ENCODE peak calls at places on chromosomes 7 and 10, in four cellular contexts. One of them, this sample, is unnamed.

GRCh38 chr7:35259555-35259954 is 5.7 kb upstream of the TBX20 start:
- DNase-seq in iris pigment epithelial cell: no peak
- DNase-seq in GM13977: no peak
- DNase-seq in body of pancreas: no peak
- DNase-seq in this sample: no peak

GRCh38 chr10:59268460-59268859 is 92.0 kb downstream of the PHYHIPL start:
- DNase-seq in iris pigment epithelial cell: no peak
- DNase-seq in GM13977: no peak
- DNase-seq in body of pancreas: no peak
- DNase-seq in this sample: no peak

GRCh38 chr7:68146970-68147369 is 1150.3 kb downstream of the TYW1 start:
- DNase-seq in iris pigment epithelial cell: no peak
- DNase-seq in GM13977: no peak
- DNase-seq in body of pancreas: no peak
- DNase-seq in this sample: no peak

GRCh38 chr10:21525367-21526183 is at the start of gene SKIDA1:
- DNase-seq in iris pigment epithelial cell: peak
- DNase-seq in GM13977: peak
- DNase-seq in body of pancreas: peak
- DNase-seq in this sample: peak

GRCh38 chr7:21443149-21443841 is 15.4 kb downstream of the SP4 start:
- DNase-seq in iris pigment epithelial cell: no peak
- DNase-seq in GM13977: no peak
- DNase-seq in body of pancreas: no peak
- DNase-seq in this sample: no peak

GRCh38 chr10:119024882-119025281 is 4.6 kb upstream of the NANOS1 start:
- DNase-seq in iris pigment epithelial cell: no peak
- DNase-seq in GM13977: no peak
- DNase-seq in body of pancreas: no peak
- DNase-seq in this sample: peak

GRCh38 chr10:97589479-97589878 is at the start of gene C10orf62:
- DNase-seq in iris pigment epithelial cell: no peak
- DNase-seq in GM13977: no peak
- DNase-seq in body of pancreas: no peak
- DNase-seq in this sample: peak

GRCh38 chr7:71775648-71776047 is 636.5 kb downstream of the CALN1 start:
- DNase-seq in iris pigment epithelial cell: peak
- DNase-seq in GM13977: no peak
- DNase-seq in body of pancreas: no peak
- DNase-seq in this sample: no peak

GRCh38 chr10:78350286-78350685 is 316.6 kb downstream of the RPS24 start:
- DNase-seq in iris pigment epithelial cell: no peak
- DNase-seq in GM13977: no peak
- DNase-seq in body of pancreas: no peak
- DNase-seq in this sample: no peak

GRCh38 chr10:17504547-17505245 is 50.3 kb upstream of the ST8SIA6 start:
- DNase-seq in iris pigment epithelial cell: peak
- DNase-seq in GM13977: no peak
- DNase-seq in body of pancreas: no peak
- DNase-seq in this sample: no peak

GRCh38 chr7:63070696-63071095 is 928.0 kb upstream of the ZNF722 start:
- DNase-seq in iris pigment epithelial cell: no peak
- DNase-seq in GM13977: no peak
- DNase-seq in body of pancreas: no peak
- DNase-seq in this sample: no peak

GRCh38 chr7:2013381-2014311 is 219.1 kb downstream of the MAD1L1 start:
- DNase-seq in iris pigment epithelial cell: no peak
- DNase-seq in GM13977: no peak
- DNase-seq in body of pancreas: no peak
- DNase-seq in this sample: no peak

GRCh38 chr7:2138146-2138765 is 94.5 kb downstream of the MAD1L1 start:
- DNase-seq in iris pigment epithelial cell: no peak
- DNase-seq in GM13977: peak
- DNase-seq in body of pancreas: no peak
- DNase-seq in this sample: no peak

GRCh38 chr10:52318822-52319464 is 4.9 kb downstream of the DKK1 start:
- DNase-seq in iris pigment epithelial cell: peak
- DNase-seq in GM13977: no peak
- DNase-seq in body of pancreas: no peak
- DNase-seq in this sample: no peak

GRCh38 chr7:114627231-114627630 is 212.6 kb downstream of the FOXP2 start:
- DNase-seq in iris pigment epithelial cell: no peak
- DNase-seq in GM13977: no peak
- DNase-seq in body of pancreas: no peak
- DNase-seq in this sample: no peak

GRCh38 chr7:73437699-73438416 is 4.3 kb downstream of the FZD9 start:
- DNase-seq in iris pigment epithelial cell: no peak
- DNase-seq in GM13977: no peak
- DNase-seq in body of pancreas: no peak
- DNase-seq in this sample: peak

GRCh38 chr7:51261117-51261835 is 55.3 kb downstream of the COBL start:
- DNase-seq in iris pigment epithelial cell: no peak
- DNase-seq in GM13977: no peak
- DNase-seq in body of pancreas: no peak
- DNase-seq in this sample: no peak

GRCh38 chr7:128266891-128267839 is 26.1 kb downstream of the LEP start:
- DNase-seq in iris pigment epithelial cell: peak
- DNase-seq in GM13977: no peak
- DNase-seq in body of pancreas: peak
- DNase-seq in this sample: peak

GRCh38 chr7:149496642-149497391 is 792 bp downstream of the ZNF746 start:
- DNase-seq in iris pigment epithelial cell: peak
- DNase-seq in GM13977: peak
- DNase-seq in body of pancreas: peak
- DNase-seq in this sample: peak

GRCh38 chr7:158075633-158076001 is 512.0 kb downstream of the PTPRN2 start:
- DNase-seq in iris pigment epithelial cell: no peak
- DNase-seq in GM13977: no peak
- DNase-seq in body of pancreas: no peak
- DNase-seq in this sample: no peak

GRCh38 chr7:70782729-70783290 is 349.1 kb upstream of the GALNT17 start:
- DNase-seq in iris pigment epithelial cell: no peak
- DNase-seq in GM13977: no peak
- DNase-seq in body of pancreas: no peak
- DNase-seq in this sample: no peak

GRCh38 chr7:106462365-106462859 is 177.6 kb upstream of the NAMPT start:
- DNase-seq in iris pigment epithelial cell: peak
- DNase-seq in GM13977: peak
- DNase-seq in body of pancreas: no peak
- DNase-seq in this sample: peak

GRCh38 chr10:69004821-69005220 is 16.2 kb downstream of the KIFBP start:
- DNase-seq in iris pigment epithelial cell: peak
- DNase-seq in GM13977: peak
- DNase-seq in body of pancreas: no peak
- DNase-seq in this sample: no peak

GRCh38 chr7:92835140-92835850 is 1.1 kb downstream of the CDK6 start:
- DNase-seq in iris pigment epithelial cell: peak
- DNase-seq in GM13977: peak
- DNase-seq in body of pancreas: peak
- DNase-seq in this sample: peak

GRCh38 chr7:112080441-112080840 is 125.8 kb downstream of the DOCK4 start:
- DNase-seq in iris pigment epithelial cell: peak
- DNase-seq in GM13977: peak
- DNase-seq in body of pancreas: no peak
- DNase-seq in this sample: peak

GRCh38 chr10:110972231-110973134 is 53.1 kb downstream of the SHOC2 start:
- DNase-seq in iris pigment epithelial cell: no peak
- DNase-seq in GM13977: no peak
- DNase-seq in body of pancreas: peak
- DNase-seq in this sample: no peak

GRCh38 chr7:142813262-142813661 is 41.6 kb upstream of the EPHB6 start:
- DNase-seq in iris pigment epithelial cell: peak
- DNase-seq in GM13977: no peak
- DNase-seq in body of pancreas: no peak
- DNase-seq in this sample: no peak

GRCh38 chr7:2760098-2760889 is 72.3 kb downstream of the AMZ1 start:
- DNase-seq in iris pigment epithelial cell: peak
- DNase-seq in GM13977: no peak
- DNase-seq in body of pancreas: no peak
- DNase-seq in this sample: peak